ENCODE peak calls at places on chromosome 3, in eight cellular contexts. X is GM20000, D is cardiac muscle cell, H is fibroblast of the aortic adventitia, M is thyroid gland, Z is BJ, N is CD14-positive monocyte, V is fibroblast of pulmonary artery. S is an unnamed sample.
A peak's percentile ranks its signal among the peaks of the same experiment; 100 is the strongest.

GRCh38 chr3:32448686-32449474 is 53.8 kb downstream of the CMTM6 start:
- DNase-seq in V (no peak), M (peak; percentile 48), Z (no peak), D (no peak), N (no peak), H (no peak), X (no peak), S (no peak)

GRCh38 chr3:117455782-117456181 is 746.2 kb downstream of the TUSC7 start:
- DNase-seq in M (no peak), H (no peak), V (no peak), Z (no peak), X (no peak), D (no peak), N (no peak), S (no peak)

GRCh38 chr3:34696831-34697230 is 898.4 kb downstream of the PDCD6IP start:
- DNase-seq in D (no peak), M (no peak), Z (peak; percentile 7), N (no peak), X (no peak), V (no peak), H (no peak), S (no peak)

GRCh38 chr3:69144631-69145244 is 22.3 kb upstream of the LMOD3 start:
- DNase-seq in H (no peak), M (no peak), V (no peak), Z (no peak), X (no peak), D (no peak), N (no peak), S (no peak)

GRCh38 chr3:104825116-104825515 is 541.6 kb upstream of the ALCAM start:
- DNase-seq in Z (peak; percentile 13), D (no peak), N (no peak), V (no peak), H (no peak), M (no peak), X (no peak), S (no peak)

GRCh38 chr3:160194438-160194837 is 30.8 kb upstream of the C3orf80 start:
- DNase-seq in M (no peak), X (no peak), D (no peak), H (no peak), Z (no peak), N (no peak), V (no peak), S (no peak)

GRCh38 chr3:13223574-13224237 is 150.5 kb upstream of the IQSEC1 start:
- DNase-seq in V (peak; percentile 7), D (peak; percentile 60), Z (no peak), M (no peak), H (no peak), N (no peak), X (no peak), S (no peak)

GRCh38 chr3:187997490-187997889 is 156.5 kb upstream of the LPP start:
- DNase-seq in D (no peak), N (no peak), Z (peak; percentile 23), X (no peak), H (peak; percentile 27), V (no peak), M (no peak), S (no peak)

GRCh38 chr3:44969170-44969569 is 6.8 kb downstream of the ZDHHC3 start:
- DNase-seq in H (no peak), N (no peak), Z (no peak), V (no peak), D (no peak), X (no peak), M (no peak), S (no peak)

GRCh38 chr3:185046623-185047022 is 106.2 kb downstream of the C3orf70 start:
- DNase-seq in N (no peak), D (no peak), H (no peak), V (no peak), M (no peak), X (no peak), Z (no peak), S (no peak)

GRCh38 chr3:185052631-185053030 is 100.2 kb downstream of the C3orf70 start:
- DNase-seq in X (no peak), H (no peak), N (no peak), D (no peak), Z (no peak), V (no peak), M (no peak), S (no peak)

DNA sequence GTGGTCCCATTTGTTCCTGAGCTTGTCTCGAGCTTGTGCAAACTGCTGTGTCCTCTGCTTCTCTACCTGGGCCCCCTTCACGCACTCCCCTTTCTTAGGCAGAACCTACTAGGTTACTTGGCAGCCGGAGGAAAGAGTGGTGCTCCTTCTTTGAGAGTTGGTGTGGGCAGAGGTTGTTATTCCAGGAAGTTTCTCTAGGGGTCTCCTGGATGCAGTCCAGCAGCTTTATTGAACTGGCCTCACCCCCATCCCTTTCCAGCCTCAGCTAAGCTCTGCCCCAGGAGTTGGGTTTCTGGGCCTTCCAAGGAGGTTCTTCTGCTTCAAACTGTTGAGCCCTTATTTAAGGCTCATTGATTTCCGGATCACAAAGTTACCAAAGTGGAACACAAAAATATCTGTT is 103.2 kb downstream of the C3orf70 start:
- DNase-seq in N (no peak), M (no peak), V (no peak), D (no peak), H (no peak), X (no peak), Z (no peak), S (no peak)
- TF ChIP-seq CTCF in N (no peak), M (no peak), V (no peak), D (no peak), H (no peak), X (no peak), Z (no peak), S (peak; percentile 14)

GRCh38 chr3:114994554-114995341 is 152.3 kb downstream of the ZBTB20 start:
- DNase-seq in H (no peak), M (no peak), N (no peak), V (no peak), Z (no peak), X (no peak), D (no peak), S (no peak)

GRCh38 chr3:115004201-115005140 is 142.6 kb downstream of the ZBTB20 start:
- DNase-seq in Z (no peak), V (no peak), X (no peak), D (no peak), N (no peak), M (no peak), H (no peak), S (no peak)

GRCh38 chr3:114998971-114999579 is 148.0 kb downstream of the ZBTB20 start:
- DNase-seq in N (no peak), X (no peak), H (no peak), D (no peak), Z (no peak), V (no peak), M (no peak), S (no peak)
- TF ChIP-seq CTCF in N (no peak), X (no peak), H (no peak), D (no peak), Z (no peak), V (no peak), M (no peak), S (no peak)

GRCh38 chr3:24472358-24472757 is 22.3 kb downstream of the THRB start:
- DNase-seq in D (no peak), N (no peak), Z (no peak), M (no peak), V (no peak), H (no peak), X (no peak), S (no peak)
- TF ChIP-seq CTCF in D (no peak), N (no peak), Z (no peak), M (no peak), V (no peak), H (no peak), X (no peak), S (no peak)

GRCh38 chr3:191357909-191358308 is 27.6 kb upstream of the UTS2B start:
- DNase-seq in M (no peak), D (no peak), Z (no peak), N (no peak), V (no peak), X (no peak), H (no peak), S (no peak)
- TF ChIP-seq CTCF in M (no peak), D (no peak), Z (no peak), N (no peak), V (no peak), X (no peak), H (no peak), S (no peak)

GRCh38 chr3:14483286-14483685 is 56.9 kb downstream of the GRIP2 start:
- DNase-seq in D (no peak), Z (no peak), N (no peak), X (no peak), V (no peak), M (no peak), H (no peak), S (no peak)
- TF ChIP-seq CTCF in D (no peak), Z (no peak), N (no peak), X (no peak), V (no peak), M (no peak), H (no peak), S (no peak)

GRCh38 chr3:65914740-65915366 is 123.9 kb downstream of the MAGI1 start:
- DNase-seq in N (no peak), X (no peak), Z (no peak), M (no peak), H (no peak), D (no peak), V (no peak), S (no peak)
- TF ChIP-seq CTCF in N (no peak), X (no peak), Z (no peak), M (no peak), H (peak; percentile 23), D (no peak), V (peak; percentile 19), S (no peak)

DNA sequence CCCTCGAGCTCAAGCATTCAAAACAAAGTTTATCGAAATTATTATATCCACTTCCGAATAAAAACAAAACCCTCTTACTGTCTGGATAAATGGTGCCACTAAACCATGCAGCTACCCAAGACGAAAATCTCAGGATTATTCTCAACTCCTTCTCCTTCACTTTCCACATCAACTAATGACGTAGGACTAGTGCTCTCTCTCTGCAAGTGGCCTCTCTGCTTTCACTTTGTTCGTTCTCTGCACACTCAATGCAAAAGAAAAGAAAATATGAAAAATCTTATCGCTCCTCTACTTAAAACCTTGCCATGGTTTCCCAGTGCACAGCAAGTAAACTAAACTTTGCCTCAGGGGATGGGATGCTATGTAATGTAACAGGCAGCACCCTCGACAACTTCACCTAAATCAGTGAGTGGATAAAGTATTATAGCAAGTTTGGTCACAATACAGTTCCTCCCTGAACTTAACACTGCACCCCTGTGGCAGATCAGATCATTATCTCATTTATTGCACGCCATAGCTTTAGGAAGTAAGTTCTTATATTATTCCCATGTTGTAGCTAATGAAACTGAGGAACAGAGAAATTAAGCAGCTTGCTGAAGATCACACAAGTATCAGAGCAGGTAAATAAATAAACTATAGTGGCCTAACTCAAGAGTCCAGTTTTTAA is 262.7 kb upstream of the GADL1 start:
- DNase-seq in V (no peak), N (no peak), Z (no peak), X (no peak), M (no peak), D (no peak), H (no peak), S (no peak)
- TF ChIP-seq CTCF in V (no peak), N (peak; percentile 11), Z (no peak), X (no peak), M (no peak), D (no peak), H (no peak), S (no peak)

GRCh38 chr3:97764186-97765055 is at the start of gene ARL6:
- DNase-seq in N (peak; percentile 51), H (peak; percentile 83), V (peak; percentile 85), X (peak; percentile 75), D (peak; percentile 88), M (peak; percentile 82), Z (peak; percentile 50), S (peak; percentile 86)
- TF ChIP-seq CTCF in N (no peak), H (peak; percentile 12), V (peak; percentile 13), X (no peak), D (peak; percentile 4), M (no peak), Z (peak; percentile 33), S (no peak)

S was measured in nephron progenitor cell.